ENCODE peak calls at places on chromosome 13, in eight cellular contexts. Y is breast epithelium; I is body of pancreas; H is GM23248; M is CD8-positive, alpha-beta T cell; S is Panc1; Q is hepatocyte; B is left ventricle myocardium inferior. N is an unnamed sample.

GRCh38 chr13:57631607-57632275 is at the start of gene PCDH17:
- DNase-seq in Y (peak; percentile 50), I (peak; percentile 19), H (peak; percentile 43), M (no peak), S (no peak), Q (peak; percentile 64), B (peak; percentile 23), N (peak; percentile 86)

GRCh38 chr13:94322925-94323324 is 156.6 kb downstream of the DCT start:
- DNase-seq in Y (no peak), I (no peak), H (peak; percentile 58), M (no peak), S (no peak), Q (no peak), B (no peak), N (peak; percentile 29)

GRCh38 chr13:114151031-114151430 is 18.6 kb upstream of the RASA3 start:
- DNase-seq in Y (no peak), I (no peak), H (no peak), M (no peak), S (no peak), Q (no peak), B (no peak), N (no peak)

GRCh38 chr13:74136089-74136658 is 2.0 kb upstream of the KLF12 start:
- DNase-seq in Y (peak; percentile 52), I (no peak), H (peak; percentile 75), M (peak; percentile 62), S (no peak), Q (peak; percentile 58), B (peak; percentile 31), N (peak; percentile 65)

GRCh38 chr13:29428310-29428991 is 167.0 kb downstream of the SLC7A1 start:
- DNase-seq in Y (no peak), I (peak; percentile 20), H (peak; percentile 73), M (no peak), S (no peak), Q (peak; percentile 20), B (peak; percentile 61), N (peak; percentile 35)

GRCh38 chr13:29887030-29887557 is 36.7 kb upstream of the UBL3 start:
- DNase-seq in Y (no peak), I (no peak), H (no peak), M (no peak), S (no peak), Q (no peak), B (no peak), N (no peak)

GRCh38 chr13:25948910-25949309 is 102.9 kb downstream of the SHISA2 start:
- DNase-seq in Y (no peak), I (no peak), H (no peak), M (no peak), S (no peak), Q (no peak), B (no peak), N (no peak)

GRCh38 chr13:42574011-42574410 is at the start of gene TNFSF11:
- DNase-seq in Y (no peak), I (no peak), H (no peak), M (no peak), S (no peak), Q (peak; percentile 22), B (no peak), N (no peak)

GRCh38 chr13:112267650-112268049 is 108.5 kb upstream of the SPACA7 start:
- DNase-seq in Y (no peak), I (no peak), H (no peak), M (no peak), S (no peak), Q (no peak), B (no peak), N (no peak)

GRCh38 chr13:82833928-82834327 is 1048.3 kb downstream of the SLITRK1 start:
- DNase-seq in Y (no peak), I (no peak), H (peak; percentile 17), M (no peak), S (no peak), Q (no peak), B (no peak), N (peak; percentile 36)

DNA sequence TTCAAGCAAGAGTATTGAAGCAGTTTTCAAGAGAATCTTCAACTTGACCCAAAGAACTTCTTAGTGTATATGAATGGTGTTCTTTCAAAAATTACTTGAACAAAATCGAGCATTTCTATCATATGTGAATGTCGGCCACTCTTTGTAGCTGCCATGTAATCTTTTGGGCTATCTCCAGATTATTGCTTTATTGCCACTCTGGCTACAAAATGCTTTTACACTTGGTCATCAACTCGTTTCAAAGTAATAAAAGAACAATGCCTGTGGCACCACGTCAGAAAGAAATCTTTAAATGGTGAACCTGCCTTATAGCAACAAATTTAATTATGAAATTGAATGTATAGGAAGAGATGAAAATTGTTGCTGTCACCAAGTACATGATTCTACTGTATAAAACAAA is 834.5 kb downstream of the GPC5 start:
- DNase-seq in Y (no peak), I (no peak), H (no peak), M (no peak), S (no peak), Q (peak; percentile 19), B (no peak), N (no peak)
- H3K4me1 ChIP-seq in Y (no peaks in the 10 kb centered on the region), I (no peaks in the 10 kb centered on the region), H (no peaks in the 10 kb centered on the region), M (no peaks in the 10 kb centered on the region), S (no peaks in the 10 kb centered on the region), Q (no peaks in the 10 kb centered on the region), B (no peaks in the 10 kb centered on the region), N (no peaks in the 10 kb centered on the region)

DNA sequence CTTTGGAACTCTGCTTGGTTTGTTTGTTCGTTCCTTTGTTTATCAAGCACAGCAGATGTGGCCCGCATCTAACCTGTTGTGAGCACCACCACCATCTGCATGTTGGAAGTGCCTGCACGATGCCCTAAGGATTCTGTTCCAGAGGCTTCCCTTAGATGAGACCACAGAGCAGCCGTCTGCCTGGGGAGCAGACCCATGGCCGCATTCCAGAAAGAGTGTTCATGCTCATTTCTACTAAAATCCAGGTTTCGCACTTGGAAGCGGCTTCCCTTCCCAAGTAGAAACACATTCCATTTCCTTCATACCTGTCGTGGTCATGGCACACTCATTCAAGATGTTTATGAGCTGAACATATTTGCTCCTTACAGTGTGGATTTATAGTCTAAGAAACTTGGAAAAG is 27.2 kb downstream of the COL4A2 start:
- DNase-seq in Y (no peak), I (no peak), H (no peak), M (no peak), S (no peak), Q (no peak), B (no peak), N (peak; percentile 74)
- H3K4me1 ChIP-seq in Y (peaks cover 10% of the 10 kb centered on the region), I (no peaks in the 10 kb centered on the region), H (peaks cover 39% of the 10 kb centered on the region), M (no peaks in the 10 kb centered on the region), S (no peaks in the 10 kb centered on the region), Q (peaks cover 21% of the 10 kb centered on the region), B (peaks cover 99% of the 10 kb centered on the region), N (peaks cover 39% of the 10 kb centered on the region)

GRCh38 chr13:40981949-40982348 is 37.2 kb downstream of the ELF1 start:
- DNase-seq in Y (no peak), I (no peak), H (no peak), M (no peak), S (no peak), Q (no peak), B (no peak), N (no peak)

GRCh38 chr13:40984670-40985366 is 34.3 kb downstream of the ELF1 start:
- DNase-seq in Y (no peak), I (no peak), H (peak; percentile 26), M (no peak), S (no peak), Q (no peak), B (no peak), N (peak; percentile 47)

GRCh38 chr13:40983725-40984669 is 35.1 kb downstream of the ELF1 start:
- DNase-seq in Y (no peak), I (no peak), H (no peak), M (no peak), S (no peak), Q (no peak), B (no peak), N (no peak)

GRCh38 chr13:40982772-40983171 is 36.3 kb downstream of the ELF1 start:
- DNase-seq in Y (no peak), I (no peak), H (peak; percentile 44), M (no peak), S (no peak), Q (peak; percentile 37), B (no peak), N (peak; percentile 91)

DNA sequence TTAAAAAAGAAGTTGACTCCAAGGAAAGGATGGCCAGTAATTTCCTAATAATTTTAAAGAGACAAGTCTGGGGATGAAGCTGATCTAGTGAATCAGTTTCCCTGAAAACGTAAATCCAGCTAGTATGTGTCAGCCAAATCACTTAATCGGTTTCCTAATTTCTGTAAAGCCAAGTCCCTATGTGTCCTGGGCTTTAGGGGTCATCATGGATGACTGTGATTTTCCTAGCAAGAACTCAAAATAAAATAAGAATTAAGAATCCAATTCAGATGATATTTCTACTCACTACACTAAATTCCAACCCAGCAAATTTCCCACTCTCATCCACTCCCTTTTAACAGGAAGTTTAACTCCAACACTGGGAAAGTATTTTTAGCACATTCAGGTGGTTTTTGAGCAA is 35.8 kb downstream of the ELF1 start:
- DNase-seq in Y (no peak), I (no peak), H (peak; percentile 30), M (no peak), S (no peak), Q (no peak), B (no peak), N (peak; percentile 56)
- H3K4me1 ChIP-seq in Y (no peaks in the 10 kb centered on the region), I (peaks cover 83% of the 10 kb centered on the region), H (peaks cover 32% of the 10 kb centered on the region), M (peaks cover 45% of the 10 kb centered on the region), S (peaks cover 42% of the 10 kb centered on the region), Q (peaks cover 31% of the 10 kb centered on the region), B (peaks cover 98% of the 10 kb centered on the region), N (no peaks in the 10 kb centered on the region)

DNA sequence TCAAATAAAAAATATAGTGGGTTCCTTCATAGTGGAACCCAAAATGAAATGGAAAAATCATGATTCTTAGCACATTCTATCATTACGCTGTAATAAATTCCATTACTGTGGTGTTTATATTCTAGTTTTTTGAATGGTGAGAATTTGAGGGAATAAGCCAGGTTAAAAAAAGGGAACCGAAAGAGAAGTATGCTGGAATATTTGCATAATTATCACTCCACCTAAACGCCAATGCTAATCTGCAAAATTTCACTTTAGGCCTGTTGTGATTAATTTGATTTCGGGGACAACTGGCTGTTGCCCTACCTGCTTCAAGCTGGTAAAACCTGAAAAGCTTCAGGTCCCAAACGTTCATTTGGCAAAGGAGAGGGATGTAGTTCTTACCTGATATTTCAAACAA is 32.1 kb upstream of the SCEL start:
- DNase-seq in Y (no peak), I (no peak), H (no peak), M (no peak), S (no peak), Q (no peak), B (no peak), N (no peak)
- H3K4me1 ChIP-seq in Y (no peaks in the 10 kb centered on the region), I (no peaks in the 10 kb centered on the region), H (peaks cover 8% of the 10 kb centered on the region), M (no peaks in the 10 kb centered on the region), S (no peaks in the 10 kb centered on the region), Q (no peaks in the 10 kb centered on the region), B (no peaks in the 10 kb centered on the region), N (no peaks in the 10 kb centered on the region)

DNA sequence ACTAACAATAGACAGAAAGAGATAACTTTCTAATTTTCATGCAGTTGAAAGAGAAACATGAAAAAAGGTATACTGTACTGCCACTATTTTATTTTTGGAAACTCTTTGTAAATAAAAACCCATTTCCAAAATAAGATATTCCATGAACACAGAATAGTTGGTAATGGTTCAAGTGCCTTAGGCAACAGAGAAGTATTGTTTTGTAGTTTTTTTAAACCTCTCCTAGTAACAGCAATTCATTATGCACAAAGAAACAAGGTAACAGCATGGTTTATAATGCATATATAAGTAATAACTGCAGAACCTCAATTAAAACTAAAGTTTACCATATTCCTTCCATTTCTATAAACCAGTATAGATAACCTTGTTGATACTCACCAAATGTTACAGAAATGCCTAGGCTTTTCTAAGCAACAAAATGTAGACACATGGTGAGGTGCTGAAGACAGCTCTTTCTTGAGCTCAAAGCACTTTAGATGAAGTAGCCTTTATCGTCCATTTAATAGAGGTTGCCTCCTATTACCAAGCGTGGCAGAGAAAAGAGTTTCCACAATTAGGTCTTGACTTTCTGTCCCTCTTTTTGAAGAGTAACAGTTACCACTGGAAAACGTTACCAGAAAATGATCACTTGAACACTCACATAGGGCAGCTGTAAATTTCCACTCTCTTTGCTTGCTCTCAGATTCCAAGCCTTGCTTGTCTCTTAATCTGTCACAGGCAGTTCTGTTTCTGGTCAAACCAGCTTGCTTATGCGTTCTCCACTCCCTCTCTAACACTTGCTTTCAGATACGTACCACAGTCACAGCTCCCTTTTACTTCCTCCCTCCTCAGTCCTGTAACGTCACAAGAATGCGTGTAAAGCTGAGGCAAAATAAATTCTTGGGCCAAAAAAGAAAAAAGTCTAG is 42.9 kb downstream of the CAB39L start:
- DNase-seq in Y (no peak), I (peak; percentile 40), H (peak; percentile 40), M (no peak), S (no peak), Q (peak; percentile 71), B (no peak), N (peak; percentile 93)
- H3K4me1 ChIP-seq in Y (no peaks in the 10 kb centered on the region), I (peaks cover 15% of the 10 kb centered on the region), H (no peaks in the 10 kb centered on the region), M (no peaks in the 10 kb centered on the region), S (no peaks in the 10 kb centered on the region), Q (no peaks in the 10 kb centered on the region), B (peaks cover 9% of the 10 kb centered on the region), N (no peaks in the 10 kb centered on the region)

N was measured in mesenchymal stem cell.